ENCODE peak calls at places on chromosomes 3 and 15, in five cellular contexts. V is heart left ventricle; E is fibroblast of pulmonary artery; U is A549; O is CD8-positive, alpha-beta T cell. B is an unnamed sample.

GRCh38 chr15:33392453-33392852 is 81.7 kb downstream of the RYR3 start:
- DNase-seq in E (no peak), U (no peak), O (no peak), V (no peak), B (no peak)

GRCh38 chr3:50028336-50028735 is 60.4 kb upstream of the RBM5 start:
- DNase-seq in O (no peak), V (no peak), U (no peak), E (peak), B (no peak)

GRCh38 chr3:13715961-13716360 is 163.9 kb downstream of the WNT7A start:
- DNase-seq in O (no peak), E (no peak), V (no peak), U (no peak), B (no peak)

GRCh38 chr3:125067225-125067624 is 11.4 kb upstream of the HEG1 start:
- DNase-seq in U (no peak), O (no peak), E (no peak), V (no peak), B (no peak)

GRCh38 chr15:30973379-30973778 is 18.0 kb downstream of the MTMR10 start:
- DNase-seq in O (no peak), E (no peak), V (no peak), U (no peak), B (no peak)

GRCh38 chr15:34494084-34494399 is 56.4 kb upstream of the GOLGA8A start:
- DNase-seq in E (no peak), U (no peak), V (no peak), O (no peak), B (no peak)

GRCh38 chr3:134083626-134084229 is 54.0 kb upstream of the SLCO2A1 start:
- DNase-seq in E (no peak), O (no peak), U (no peak), V (no peak), B (no peak)

GRCh38 chr15:89129123-89129815 is 41.0 kb downstream of the ABHD2 start:
- DNase-seq in U (peak), E (peak), V (no peak), O (peak), B (peak)

GRCh38 chr3:52684184-52684583 is 1.5 kb downstream of the PBRM1 start:
- DNase-seq in U (no peak), O (no peak), V (no peak), E (no peak), B (no peak)

GRCh38 chr3:170007031-170007663 is 30.6 kb upstream of the GPR160 start:
- DNase-seq in O (peak), E (peak), V (no peak), U (no peak), B (no peak)

GRCh38 chr15:94327356-94327936 is 96.1 kb downstream of the MCTP2 start:
- DNase-seq in V (no peak), E (peak), U (peak), O (no peak), B (peak)

GRCh38 chr3:40720863-40721262 is 196.1 kb downstream of the ZNF621 start:
- DNase-seq in O (no peak), E (no peak), U (no peak), V (no peak), B (no peak)

GRCh38 chr3:59559721-59560514 is 510.1 kb upstream of the CFAP20DC start:
- DNase-seq in V (no peak), E (peak), U (peak), O (no peak), B (no peak)

GRCh38 chr3:141050576-141050912 is 603 bp upstream of the SPSB4 start:
- DNase-seq in V (no peak), E (no peak), U (peak), O (no peak), B (no peak)

GRCh38 chr3:95172549-95172948 is 1109.7 kb downstream of the NSUN3 start:
- DNase-seq in V (no peak), E (no peak), U (no peak), O (no peak), B (no peak)

GRCh38 chr3:7280318-7280717 is 419.4 kb downstream of the GRM7 start:
- DNase-seq in O (no peak), V (no peak), E (no peak), U (no peak), B (no peak)

GRCh38 chr15:49605588-49605987 is 15.0 kb downstream of the FAM227B start:
- DNase-seq in E (no peak), U (no peak), O (no peak), V (no peak), B (no peak)

GRCh38 chr3:115148142-115148790 is 1.2 kb upstream of the ZBTB20 start:
- DNase-seq in O (no peak), E (peak), U (peak), V (no peak), B (no peak)

GRCh38 chr3:18438586-18438985 is 13.4 kb upstream of the SATB1 start:
- DNase-seq in E (no peak), U (no peak), V (no peak), O (peak), B (no peak)

GRCh38 chr3:124846189-124846588 is 41.0 kb downstream of the ITGB5 start:
- DNase-seq in U (no peak), O (no peak), V (no peak), E (peak), B (no peak)

GRCh38 chr15:99100245-99101173 is 4.4 kb upstream of the SYNM start:
- DNase-seq in E (peak), U (peak), O (peak), V (peak), B (peak)

GRCh38 chr15:52295421-52295991 is at the start of gene MYO5C:
- DNase-seq in E (peak), U (peak), V (peak), O (no peak), B (peak)

GRCh38 chr3:132180337-132180791 is 136.8 kb upstream of the ACP3 start:
- DNase-seq in E (peak), O (no peak), V (no peak), U (peak), B (peak)

GRCh38 chr3:155161630-155162292 is 81.6 kb downstream of the MME start:
- DNase-seq in V (no peak), E (no peak), O (no peak), U (no peak), B (no peak)
- TF ChIP-seq CTCF in V (no peak), E (no peak), O (no peak), U (no peak), B (no peak)

DNA sequence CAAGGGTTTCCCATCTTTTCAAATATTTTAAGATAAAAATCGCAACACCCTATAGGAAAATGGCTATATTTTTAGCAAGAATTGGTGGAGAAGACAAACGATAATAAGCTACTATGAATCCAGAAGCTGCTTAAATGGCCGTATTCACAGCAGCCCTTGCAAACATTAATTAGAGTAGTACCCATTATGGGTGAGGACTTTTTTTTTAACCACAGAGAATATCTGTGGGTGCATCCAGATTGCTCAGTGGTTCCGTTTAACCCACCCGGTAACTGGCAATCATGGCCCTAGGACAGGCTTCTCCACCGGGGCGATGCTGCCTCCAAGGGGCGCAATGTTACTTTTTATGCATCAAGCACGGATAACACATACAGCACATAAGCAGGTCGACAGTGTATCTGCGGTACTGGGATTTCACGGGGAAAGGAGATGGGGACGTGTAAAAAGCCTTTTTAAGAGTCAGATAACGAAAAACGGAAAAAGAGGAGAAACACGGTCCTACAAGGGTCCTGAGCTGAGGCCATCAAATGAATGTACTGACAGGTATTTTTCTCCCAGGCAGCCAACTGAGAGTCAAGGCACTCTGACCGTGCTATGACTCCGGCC is 968 bp upstream of the TMEM266 start:
- DNase-seq in V (no peak), E (peak), U (peak), O (no peak), B (peak)
- TF ChIP-seq CTCF in V (no peak), E (no peak), U (peak), O (no peak), B (no peak)

GRCh38 chr3:99534951-99535704 is 103.3 kb upstream of the COL8A1 start:
- DNase-seq in E (peak), O (no peak), V (no peak), U (no peak), B (no peak)

GRCh38 chr3:99537416-99537815 is 101.0 kb upstream of the COL8A1 start:
- DNase-seq in U (no peak), E (no peak), O (no peak), V (no peak), B (no peak)

GRCh38 chr3:99536555-99537314 is 101.7 kb upstream of the COL8A1 start:
- DNase-seq in E (peak), O (no peak), V (no peak), U (no peak), B (no peak)

GRCh38 chr3:99529265-99529664 is 109.1 kb upstream of the COL8A1 start:
- DNase-seq in U (no peak), O (no peak), V (no peak), E (no peak), B (no peak)

DNA sequence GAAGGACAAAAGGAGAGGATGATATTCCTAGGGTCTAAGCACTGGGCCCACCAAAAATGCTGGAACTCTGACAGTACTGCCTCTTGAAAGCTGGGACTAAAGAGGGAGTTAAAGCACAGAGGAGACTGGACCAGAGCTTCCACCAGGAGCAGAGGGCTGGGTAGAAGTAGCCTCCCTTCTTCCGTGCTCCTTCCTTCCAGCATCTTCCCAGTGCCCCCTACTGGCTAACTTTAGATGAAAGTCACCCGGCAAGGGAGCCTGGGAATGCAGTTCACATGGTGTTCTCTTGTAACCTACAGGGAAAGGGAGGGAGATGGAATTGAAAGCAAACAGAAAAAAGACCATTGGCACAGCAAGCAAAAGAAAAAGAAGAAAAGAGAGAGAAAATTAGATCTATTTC is 106.1 kb upstream of the COL8A1 start:
- DNase-seq in V (peak), O (no peak), U (peak), E (peak), B (peak)
- TF ChIP-seq CTCF in V (peak), O (no peak), U (peak), E (peak), B (peak)

GRCh38 chr15:25498835-25499234 is 60.0 kb upstream of the UBE3A start:
- DNase-seq in E (no peak), U (no peak), V (no peak), O (no peak), B (no peak)

GRCh38 chr15:25504307-25504706 is 65.5 kb upstream of the UBE3A start:
- DNase-seq in U (no peak), O (no peak), E (no peak), V (no peak), B (no peak)

GRCh38 chr15:25497934-25498333 is 59.1 kb upstream of the UBE3A start:
- DNase-seq in O (no peak), V (no peak), U (no peak), E (no peak), B (no peak)

GRCh38 chr15:25501828-25502446 is 63.1 kb upstream of the UBE3A start:
- DNase-seq in V (no peak), U (peak), O (no peak), E (peak), B (no peak)
- TF ChIP-seq CTCF in V (peak), U (peak), O (peak), E (peak), B (no peak)

GRCh38 chr15:55740479-55740878 is 2.5 kb downstream of the PRTG start:
- DNase-seq in U (no peak), V (no peak), O (no peak), E (no peak), B (no peak)

GRCh38 chr15:55742498-55742926 is 440 bp downstream of the PRTG start:
- DNase-seq in O (no peak), U (peak), V (peak), E (peak), B (peak)

GRCh38 chr15:55742927-55743614 is at the start of gene PRTG:
- DNase-seq in U (peak), V (peak), E (peak), O (no peak), B (peak)

GRCh38 chr15:55740981-55741591 is 1.9 kb downstream of the PRTG start:
- DNase-seq in U (no peak), O (no peak), V (no peak), E (no peak), B (no peak)

DNA sequence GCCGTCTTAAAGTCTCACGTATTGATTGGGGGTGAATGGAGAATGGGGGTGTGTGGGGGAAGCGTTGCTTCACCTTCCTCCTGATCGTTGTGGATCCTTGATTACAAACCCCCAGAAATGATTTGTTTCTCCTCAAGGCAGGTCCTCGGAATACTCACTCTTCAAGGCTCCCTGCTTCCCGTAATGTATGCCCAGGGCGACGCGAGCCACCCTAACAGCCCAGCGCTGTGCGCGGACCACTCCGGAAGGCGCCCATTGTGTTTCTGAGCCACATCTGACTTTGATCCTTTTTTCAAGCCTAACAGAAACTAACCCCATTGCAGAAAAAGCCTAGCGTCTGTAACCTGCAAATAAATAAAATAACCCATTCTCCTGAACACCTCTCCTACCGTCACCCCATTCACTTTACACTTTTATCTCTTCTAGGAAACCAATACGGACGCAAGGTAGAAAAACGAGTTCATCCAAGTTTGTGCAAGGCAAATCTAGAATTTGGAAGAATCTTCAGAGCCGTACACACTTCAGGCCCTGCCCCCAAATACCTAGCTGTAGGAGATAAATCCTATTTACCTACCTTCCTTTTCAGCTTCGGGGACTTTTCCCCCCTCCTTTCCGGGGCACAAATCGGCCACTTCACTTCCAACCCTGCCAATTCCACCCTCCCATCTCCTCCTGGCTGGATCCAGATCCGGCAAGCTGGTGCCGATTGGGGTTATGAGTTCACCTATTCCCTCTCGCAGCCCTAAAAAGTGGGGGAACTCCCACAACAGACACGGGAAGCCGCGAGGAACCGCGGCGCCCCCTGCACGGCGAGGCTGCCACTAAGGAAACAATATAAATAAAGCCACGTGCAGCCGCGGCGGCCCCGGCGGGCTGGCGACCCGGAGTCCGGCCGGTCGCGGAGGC is 1.1 kb downstream of the PRTG start:
- DNase-seq in E (no peak), V (peak), O (no peak), U (peak), B (peak)
- TF ChIP-seq CTCF in E (no peak), V (no peak), O (no peak), U (no peak), B (no peak)

GRCh38 chr15:74823324-74823723 is 3.1 kb upstream of the CPLX3 start:
- DNase-seq in E (no peak), V (no peak), O (no peak), U (no peak), B (no peak)

GRCh38 chr15:74820056-74820455 is 6.4 kb upstream of the CPLX3 start:
- DNase-seq in E (no peak), O (no peak), U (no peak), V (no peak), B (no peak)

GRCh38 chr15:74821790-74822158 is 4.7 kb upstream of the CPLX3 start:
- DNase-seq in V (no peak), E (no peak), O (no peak), U (no peak), B (no peak)

GRCh38 chr15:74822233-74822632 is 4.2 kb upstream of the CPLX3 start:
- DNase-seq in E (no peak), V (no peak), U (no peak), O (no peak), B (no peak)

GRCh38 chr15:74821091-74821789 is 5.2 kb upstream of the CPLX3 start:
- DNase-seq in U (no peak), E (no peak), O (no peak), V (no peak), B (no peak)
- TF ChIP-seq CTCF in U (no peak), E (no peak), O (no peak), V (no peak), B (no peak)

GRCh38 chr3:184561329-184562145 is at the start of gene EPHB3:
- DNase-seq in U (peak), O (peak), V (peak), E (peak), B (peak)
- TF ChIP-seq CTCF in U (peak), O (peak), V (peak), E (peak), B (peak)

GRCh38 chr15:38002883-38003477 is 68.5 kb downstream of the TMCO5A start:
- DNase-seq in V (peak), O (no peak), U (peak), E (peak), B (peak)
- TF ChIP-seq CTCF in V (peak), O (no peak), U (peak), E (peak), B (peak)

GRCh38 chr15:28022181-28022580 is 76.9 kb downstream of the OCA2 start:
- DNase-seq in V (no peak), E (no peak), O (no peak), U (no peak), B (no peak)

GRCh38 chr15:28022961-28023360 is 76.2 kb downstream of the OCA2 start:
- DNase-seq in U (no peak), E (no peak), O (no peak), V (no peak), B (no peak)

GRCh38 chr15:28020644-28021043 is 78.5 kb downstream of the OCA2 start:
- DNase-seq in O (no peak), E (no peak), U (no peak), V (no peak), B (no peak)

GRCh38 chr15:28019594-28020320 is 79.4 kb downstream of the OCA2 start:
- DNase-seq in U (no peak), V (no peak), O (no peak), E (no peak), B (no peak)

GRCh38 chr15:28021281-28022039 is 77.7 kb downstream of the OCA2 start:
- DNase-seq in O (peak), U (peak), E (peak), V (no peak), B (peak)
- TF ChIP-seq CTCF in O (no peak), U (peak), E (peak), V (peak), B (no peak)